ENCODE peak calls at places on chromosomes 11 and 22, in four cellular contexts. V is A549, P is dorsolateral prefrontal cortex, J is memory B cell. A is an unnamed sample.

GRCh38 chr11:14927146-14927545 is 35.1 kb upstream of the CYP2R1 start:
- DNase-seq in V (no peak), J (no peak), P (no peak), A (no peak)

GRCh38 chr11:15163136-15163535 is 48.4 kb downstream of the INSC start:
- DNase-seq in V (no peak), P (no peak), J (no peak), A (no peak)

GRCh38 chr11:130456276-130456675 is 7.8 kb downstream of the ADAMTS15 start:
- DNase-seq in P (no peak), V (no peak), J (no peak), A (no peak)

GRCh38 chr11:57310630-57311086 is 14.1 kb downstream of the TNKS1BP1 start:
- DNase-seq in V (no peak), J (no peak), P (no peak), A (no peak)

GRCh38 chr11:62556102-62556871 is 9.7 kb upstream of the AHNAK start:
- DNase-seq in J (no peak), P (peak; percentile 80), V (peak; percentile 99), A (peak; percentile 91)

GRCh38 chr11:41984023-41984422 is 524.6 kb upstream of the LRRC4C start:
- DNase-seq in J (no peak), P (no peak), V (no peak), A (no peak)

GRCh38 chr11:18720811-18721575 is 5.0 kb downstream of the IGSF22 start:
- DNase-seq in V (peak; percentile 76), J (peak; percentile 59), P (peak; percentile 73), A (peak; percentile 86)

GRCh38 chr11:15059132-15059531 is 14.3 kb upstream of the CALCB start:
- DNase-seq in V (no peak), P (no peak), J (no peak), A (peak; percentile 8)

GRCh38 chr22:39665229-39665628 is 94.7 kb downstream of the CACNA1I start:
- DNase-seq in V (no peak), P (no peak), J (no peak), A (peak; percentile 3)

GRCh38 chr11:118930152-118930712 is 4.5 kb upstream of the BCL9L start:
- DNase-seq in J (peak; percentile 92), V (no peak), P (peak; percentile 83), A (peak; percentile 76)

GRCh38 chr11:126138636-126139540 is 72.6 kb downstream of the RPUSD4 start:
- DNase-seq in P (no peak), J (no peak), V (no peak), A (no peak)

GRCh38 chr11:77473001-77473800 is 693 bp downstream of the PAK1 start:
- DNase-seq in J (peak; percentile 54), V (peak; percentile 31), P (peak; percentile 67), A (peak; percentile 41)

GRCh38 chr11:57653162-57653561 is 3.5 kb upstream of the YPEL4 start:
- DNase-seq in P (no peak), V (no peak), J (no peak), A (no peak)

GRCh38 chr22:49247194-49247924 is 580.3 kb downstream of the BRD1 start:
- DNase-seq in P (no peak), V (no peak), J (no peak), A (no peak)

GRCh38 chr22:20781272-20781990 is 7.5 kb downstream of the SERPIND1 start:
- DNase-seq in J (no peak), V (no peak), P (no peak), A (no peak)

GRCh38 chr11:114553642-114554041 is 6.0 kb downstream of the NXPE1 start:
- DNase-seq in J (no peak), P (no peak), V (no peak), A (peak; percentile 12)

GRCh38 chr22:39556970-39557811 is 13.4 kb upstream of the CACNA1I start:
- DNase-seq in P (peak; percentile 71), V (peak; percentile 38), J (no peak), A (no peak)

GRCh38 chr11:43119275-43119970 is 192.4 kb upstream of the API5 start:
- DNase-seq in V (no peak), J (no peak), P (no peak), A (peak; percentile 16)

GRCh38 chr11:43547900-43548381 is 132.6 kb upstream of the HSD17B12 start:
- DNase-seq in J (no peak), V (no peak), P (peak; percentile 46), A (no peak)

GRCh38 chr22:39967996-39968968 is 8.1 kb downstream of the TMA7B start:
- DNase-seq in V (no peak), P (no peak), J (no peak), A (no peak)

GRCh38 chr22:21931056-21931455 is 21.6 kb downstream of the PPM1F start:
- DNase-seq in V (no peak), J (no peak), P (no peak), A (no peak)

GRCh38 chr11:31810779-31811647 is at the start of gene PAX6:
- DNase-seq in V (peak; percentile 73), J (no peak), P (no peak), A (no peak)

GRCh38 chr11:118319031-118319814 is 14.7 kb downstream of the CD3E start:
- DNase-seq in J (no peak), V (no peak), P (no peak), A (no peak)

GRCh38 chr11:130622126-130622525 is 173.7 kb downstream of the ADAMTS15 start:
- DNase-seq in P (no peak), V (no peak), J (no peak), A (no peak)

GRCh38 chr11:128531588-128531987 is 55.8 kb downstream of the ETS1 start:
- DNase-seq in P (no peak), J (no peak), V (no peak), A (no peak)

GRCh38 chr11:85826096-85826855 is 15.3 kb upstream of the SYTL2 start:
- DNase-seq in V (peak; percentile 84), P (peak; percentile 55), J (no peak), A (peak; percentile 34)

GRCh38 chr11:114799524-114799923 is 121.2 kb downstream of the NXPE2 start:
- DNase-seq in V (no peak), J (no peak), P (no peak), A (no peak)

GRCh38 chr11:28026634-28027290 is 81.2 kb downstream of the KIF18A start:
- DNase-seq in P (no peak), V (no peak), J (no peak), A (no peak)

GRCh38 chr11:69705246-69705856 is 1.5 kb upstream of the FGF19 start:
- DNase-seq in V (no peak), J (no peak), P (no peak), A (no peak)

GRCh38 chr22:49323751-49324415 is 503.8 kb downstream of the BRD1 start:
- DNase-seq in J (no peak), P (peak; percentile 31), V (no peak), A (no peak)

GRCh38 chr22:20054034-20054427 is 26.0 kb upstream of the DGCR8 start:
- DNase-seq in V (no peak), P (no peak), J (no peak), A (no peak)

GRCh38 chr22:29315286-29316195 is at the start of gene RASL10A:
- DNase-seq in V (no peak), P (no peak), J (no peak), A (no peak)

GRCh38 chr11:121391914-121392313 is 60.2 kb upstream of the SORL1 start:
- DNase-seq in P (no peak), J (no peak), V (no peak), A (no peak)

GRCh38 chr11:113949891-113950290 is 25.0 kb upstream of the HTR3A start:
- DNase-seq in V (no peak), J (no peak), P (no peak), A (no peak)

GRCh38 chr22:28817919-28818859 is 17.8 kb upstream of the XBP1 start:
- DNase-seq in P (no peak), J (no peak), V (no peak), A (no peak)

A was measured in RKO.